ENCODE peak calls at places on chromosomes 16 and 17, in ten cellular contexts. Q is heart left ventricle, I is ascending aorta, M is prostate gland, A is cardiac muscle cell, L is spleen, R is tibial nerve, W is GM23248, X is thoracic aorta, K is H9. C is an unnamed sample.

GRCh38 chr16:28491970-28492474 is at the start of gene CLN3:
- DNase-seq in Q (peak; percentile 94), I (peak; percentile 73), M (peak; percentile 91), A (peak; percentile 96), L (peak; percentile 96), R (peak; percentile 90), W (peak; percentile 97), X (peak; percentile 73), K (peak; percentile 95), C (peak; percentile 90)

GRCh38 chr17:14101976-14102375 is 32.7 kb downstream of the COX10 start:
- DNase-seq in Q (no peak), I (no peak), M (peak; percentile 6), A (no peak), L (no peak), R (no peak), W (no peak), X (no peak), K (no peak), C (no peak)

GRCh38 chr16:27639588-27640276 is 89.8 kb downstream of the KATNIP start:
- DNase-seq in Q (no peak), I (no peak), M (peak; percentile 33), A (peak; percentile 75), L (no peak), R (peak; percentile 38), W (peak; percentile 65), X (no peak), K (peak; percentile 53), C (no peak)

GRCh38 chr16:22373662-22374310 is 633 bp downstream of the CDR2 start:
- DNase-seq in Q (peak; percentile 38), I (no peak), M (peak; percentile 41), A (no peak), L (peak; percentile 88), R (peak; percentile 17), W (peak; percentile 79), X (no peak), K (peak; percentile 38), C (no peak)

GRCh38 chr17:36674278-36674650 is 72.9 kb downstream of the MRM1 start:
- DNase-seq in Q (no peak), I (no peak), M (no peak), A (no peak), L (no peak), R (no peak), W (no peak), X (no peak), K (no peak), C (no peak)

GRCh38 chr16:66408181-66409048 is 18.7 kb upstream of the BEAN1 start:
- DNase-seq in Q (peak; percentile 36), I (no peak), M (peak; percentile 19), A (peak; percentile 85), L (no peak), R (no peak), W (peak; percentile 92), X (no peak), K (no peak), C (peak; percentile 34)

GRCh38 chr16:57060323-57061083 is 31.9 kb upstream of the CPNE2 start:
- DNase-seq in Q (no peak), I (no peak), M (no peak), A (peak; percentile 60), L (no peak), R (no peak), W (peak; percentile 14), X (no peak), K (no peak), C (no peak)

GRCh38 chr17:60244656-60245055 is 94.9 kb downstream of the CA4 start:
- DNase-seq in Q (no peak), I (no peak), M (no peak), A (no peak), L (no peak), R (no peak), W (no peak), X (no peak), K (no peak), C (no peak)

GRCh38 chr16:51665599-51665998 is 514.5 kb upstream of the SALL1 start:
- DNase-seq in Q (no peak), I (no peak), M (no peak), A (no peak), L (no peak), R (no peak), W (no peak), X (no peak), K (no peak), C (no peak)

GRCh38 chr17:64393000-64393402 is 2.3 kb upstream of the PECAM1 start:
- DNase-seq in Q (no peak), I (no peak), M (no peak), A (no peak), L (no peak), R (no peak), W (no peak), X (no peak), K (no peak), C (no peak)

GRCh38 chr17:20244671-20245070 is 222.7 kb downstream of the LGALS9B start:
- DNase-seq in Q (no peak), I (no peak), M (no peak), A (peak; percentile 37), L (no peak), R (no peak), W (no peak), X (no peak), K (no peak), C (no peak)

GRCh38 chr16:46693598-46693997 is 4.1 kb downstream of the ORC6 start:
- DNase-seq in Q (no peak), I (no peak), M (no peak), A (no peak), L (no peak), R (no peak), W (no peak), X (no peak), K (no peak), C (no peak)
- H3K27ac ChIP-seq in Q (no peak overlapping the region), I (no peak overlapping the region), M (no peak overlapping the region), A (no peak overlapping the region), L (no peak overlapping the region), R (no peak overlapping the region), W (no peak overlapping the region), X (no peak overlapping the region), K (no peak overlapping the region), C (no peak overlapping the region)

GRCh38 chr16:68087688-68088087 is 2.5 kb downstream of the NFATC3 start:
- DNase-seq in Q (no peak), I (no peak), M (no peak), A (no peak), L (no peak), R (no peak), W (no peak), X (no peak), K (no peak), C (no peak)

GRCh38 chr16:68086860-68087268 is 1.7 kb downstream of the NFATC3 start:
- DNase-seq in Q (no peak), I (no peak), M (no peak), A (no peak), L (no peak), R (no peak), W (peak; percentile 53), X (no peak), K (no peak), C (no peak)

GRCh38 chr16:68090109-68090508 is 4.9 kb downstream of the NFATC3 start:
- DNase-seq in Q (no peak), I (no peak), M (no peak), A (no peak), L (no peak), R (no peak), W (no peak), X (no peak), K (no peak), C (no peak)

GRCh38 chr16:68089067-68089466 is 3.9 kb downstream of the NFATC3 start:
- DNase-seq in Q (no peak), I (no peak), M (no peak), A (no peak), L (no peak), R (no peak), W (no peak), X (no peak), K (no peak), C (no peak)

DNA sequence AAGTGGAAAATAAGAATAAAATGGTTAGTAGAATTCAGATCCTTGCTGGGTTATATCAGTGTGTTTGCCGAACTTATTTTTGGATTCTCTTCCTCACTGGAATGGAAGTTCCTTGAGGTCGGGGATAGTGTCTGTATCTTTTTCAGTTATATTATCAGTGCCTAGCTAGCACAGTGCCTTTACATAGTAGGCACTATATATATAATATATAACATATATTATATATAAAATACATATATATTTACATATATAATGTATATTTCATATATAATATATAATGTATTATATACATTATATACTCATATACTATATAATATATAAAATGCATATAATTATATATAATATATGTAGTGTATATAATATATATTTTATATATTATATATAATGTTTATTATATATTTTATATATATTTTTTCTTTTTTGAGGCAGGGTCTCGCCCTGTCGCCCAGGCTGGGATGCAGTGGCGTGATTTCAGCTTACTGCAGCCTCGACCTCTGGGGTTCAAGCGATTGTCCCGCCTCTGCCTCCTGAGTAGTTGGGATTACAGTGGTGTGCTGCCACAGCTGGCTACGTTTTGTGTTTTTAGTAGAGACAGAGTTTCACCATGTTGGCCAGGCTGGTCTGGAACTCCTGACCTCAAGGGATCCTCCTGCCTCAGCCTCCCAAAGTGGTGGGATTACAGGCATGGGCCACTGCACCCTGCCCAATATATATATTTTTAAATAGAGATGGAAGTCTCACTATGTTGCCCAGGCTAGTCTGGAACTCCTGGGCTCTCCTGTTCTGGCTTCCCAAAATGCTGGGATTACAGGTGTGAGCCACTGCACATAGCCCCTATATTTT is 3.2 kb downstream of the NFATC3 start:
- DNase-seq in Q (no peak), I (no peak), M (no peak), A (no peak), L (no peak), R (no peak), W (no peak), X (no peak), K (no peak), C (no peak)
- H3K27ac ChIP-seq in Q (no peak overlapping the region), I (no peak overlapping the region), M (no peak overlapping the region), A (no peak overlapping the region), L (peak overlapping the region; percentile 34), R (no peak overlapping the region), W (no peak overlapping the region), X (no peak overlapping the region), K (no peak overlapping the region), C (no peak overlapping the region)

DNA sequence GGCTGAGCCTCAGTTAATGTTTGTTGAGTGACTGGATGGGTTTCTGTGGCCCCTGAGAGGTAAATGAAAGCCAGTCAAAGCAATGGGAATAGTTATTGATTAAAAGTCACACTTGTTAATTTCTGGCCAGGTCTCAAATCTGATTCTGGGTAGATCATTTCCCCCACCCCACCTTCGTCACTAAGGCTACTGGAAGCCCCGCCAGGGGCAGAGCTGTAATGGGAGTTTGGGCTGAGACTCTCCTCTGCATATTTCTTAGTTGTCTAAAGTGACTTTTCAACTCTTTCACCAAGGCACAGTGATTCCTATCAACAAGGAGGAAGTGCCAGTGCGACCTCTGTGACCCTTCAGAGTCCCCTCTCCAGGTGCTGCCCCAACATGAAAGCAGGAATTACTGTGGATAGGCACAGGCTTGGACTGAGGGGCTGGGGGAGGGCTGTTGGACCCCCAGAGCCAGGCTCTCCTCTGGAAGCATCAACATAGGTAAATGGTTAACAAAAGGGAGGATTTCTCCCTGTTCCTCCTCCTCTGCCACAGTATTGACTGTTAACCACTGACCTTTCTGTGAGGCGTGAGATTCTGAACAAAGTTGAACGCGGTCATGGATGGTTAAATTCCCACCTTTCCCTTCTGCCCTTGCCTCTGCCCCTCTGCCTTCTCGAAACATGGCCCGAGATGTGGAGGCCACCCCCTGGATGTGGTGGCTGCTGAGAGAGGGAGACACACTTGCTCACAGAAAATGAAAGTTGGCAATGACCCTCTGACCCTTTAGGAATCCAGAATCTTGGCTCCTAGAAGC is 20.8 kb upstream of the TBX2 start:
- DNase-seq in Q (no peak), I (no peak), M (no peak), A (no peak), L (peak; percentile 34), R (no peak), W (no peak), X (no peak), K (no peak), C (no peak)
- H3K27ac ChIP-seq in Q (peak overlapping the region; percentile 13), I (peak overlapping the region; percentile 11), M (no peak overlapping the region), A (peak overlapping the region; percentile 50), L (peak overlapping the region; percentile 6), R (peak overlapping the region; percentile 64), W (no peak overlapping the region), X (no peak overlapping the region), K (no peak overlapping the region), C (no peak overlapping the region)

GRCh38 chr17:15453782-15454181 is 13.6 kb downstream of the CDRT4 start:
- DNase-seq in Q (no peak), I (no peak), M (no peak), A (no peak), L (no peak), R (no peak), W (peak; percentile 19), X (no peak), K (no peak), C (no peak)
- H3K27ac ChIP-seq in Q (no peak overlapping the region), I (no peak overlapping the region), M (no peak overlapping the region), A (no peak overlapping the region), L (no peak overlapping the region), R (peak overlapping the region; percentile 93), W (no peak overlapping the region), X (no peak overlapping the region), K (no peak overlapping the region), C (no peak overlapping the region)